ENCODE peak calls at places on chromosomes 3 and 15, in ten cellular contexts. One of them, this sample, is unnamed.

GRCh38 chr3:48395714-48396113 is 23.7 kb downstream of the FBXW12 start:
- DNase-seq in hepatocyte: no peak
- DNase-seq in choroid plexus epithelial cell: no peak
- DNase-seq in fibroblast of the aortic adventitia: no peak
- DNase-seq in endothelial cell: no peak
- DNase-seq in foreskin fibroblast: no peak
- DNase-seq in astrocyte of the spinal cord: no peak
- DNase-seq in neural progenitor cell: no peak
- DNase-seq in tibial artery: no peak
- DNase-seq in AG10803: no peak
- DNase-seq in this sample: no peak

GRCh38 chr15:50128266-50128665 is 9.2 kb upstream of the ATP8B4 start:
- DNase-seq in astrocyte of the spinal cord: no peak
- DNase-seq in AG10803: no peak
- DNase-seq in hepatocyte: peak; percentile 19
- DNase-seq in tibial artery: peak; percentile 88
- DNase-seq in fibroblast of the aortic adventitia: no peak
- DNase-seq in foreskin fibroblast: peak; percentile 15
- DNase-seq in choroid plexus epithelial cell: no peak
- DNase-seq in neural progenitor cell: no peak
- DNase-seq in endothelial cell: no peak
- DNase-seq in this sample: no peak

GRCh38 chr15:67685008-67685599 is 140.2 kb upstream of the SKOR1 start:
- DNase-seq in choroid plexus epithelial cell: peak; percentile 58
- DNase-seq in AG10803: peak; percentile 44
- DNase-seq in hepatocyte: peak; percentile 44
- DNase-seq in fibroblast of the aortic adventitia: peak; percentile 47
- DNase-seq in neural progenitor cell: peak; percentile 75
- DNase-seq in tibial artery: no peak
- DNase-seq in astrocyte of the spinal cord: peak; percentile 28
- DNase-seq in endothelial cell: no peak
- DNase-seq in foreskin fibroblast: peak; percentile 50
- DNase-seq in this sample: no peak

GRCh38 chr3:185317674-185318073 is 45.3 kb upstream of the MAP3K13 start:
- DNase-seq in AG10803: no peak
- DNase-seq in endothelial cell: no peak
- DNase-seq in neural progenitor cell: no peak
- DNase-seq in choroid plexus epithelial cell: peak; percentile 26
- DNase-seq in astrocyte of the spinal cord: peak; percentile 19
- DNase-seq in tibial artery: no peak
- DNase-seq in foreskin fibroblast: no peak
- DNase-seq in fibroblast of the aortic adventitia: peak; percentile 31
- DNase-seq in hepatocyte: no peak
- DNase-seq in this sample: no peak

GRCh38 chr3:137294139-137294538 is 336.4 kb downstream of the IL20RB start:
- DNase-seq in hepatocyte: no peak
- DNase-seq in astrocyte of the spinal cord: no peak
- DNase-seq in endothelial cell: no peak
- DNase-seq in neural progenitor cell: peak; percentile 35
- DNase-seq in AG10803: no peak
- DNase-seq in foreskin fibroblast: no peak
- DNase-seq in choroid plexus epithelial cell: no peak
- DNase-seq in tibial artery: no peak
- DNase-seq in fibroblast of the aortic adventitia: no peak
- DNase-seq in this sample: no peak

GRCh38 chr15:99104788-99105515 is at the start of gene SYNM:
- DNase-seq in foreskin fibroblast: peak; percentile 90
- DNase-seq in tibial artery: peak; percentile 75
- DNase-seq in endothelial cell: peak; percentile 88
- DNase-seq in fibroblast of the aortic adventitia: peak; percentile 56
- DNase-seq in hepatocyte: peak; percentile 93
- DNase-seq in AG10803: peak; percentile 68
- DNase-seq in choroid plexus epithelial cell: peak; percentile 71
- DNase-seq in neural progenitor cell: peak; percentile 94
- DNase-seq in astrocyte of the spinal cord: peak; percentile 69
- DNase-seq in this sample: peak; percentile 92

GRCh38 chr3:160459450-160459970 is 9.9 kb upstream of the TRIM59 start:
- DNase-seq in neural progenitor cell: no peak
- DNase-seq in hepatocyte: no peak
- DNase-seq in astrocyte of the spinal cord: no peak
- DNase-seq in foreskin fibroblast: no peak
- DNase-seq in endothelial cell: no peak
- DNase-seq in choroid plexus epithelial cell: no peak
- DNase-seq in tibial artery: no peak
- DNase-seq in fibroblast of the aortic adventitia: no peak
- DNase-seq in AG10803: no peak
- DNase-seq in this sample: no peak

GRCh38 chr3:3772920-3773319 is 26.3 kb upstream of the LRRN1 start:
- DNase-seq in neural progenitor cell: no peak
- DNase-seq in hepatocyte: no peak
- DNase-seq in foreskin fibroblast: no peak
- DNase-seq in tibial artery: no peak
- DNase-seq in endothelial cell: no peak
- DNase-seq in fibroblast of the aortic adventitia: no peak
- DNase-seq in choroid plexus epithelial cell: no peak
- DNase-seq in AG10803: no peak
- DNase-seq in astrocyte of the spinal cord: no peak
- DNase-seq in this sample: no peak

GRCh38 chr15:81095690-81096365 is 38.2 kb upstream of the CFAP161 start:
- DNase-seq in fibroblast of the aortic adventitia: no peak
- DNase-seq in AG10803: no peak
- DNase-seq in hepatocyte: no peak
- DNase-seq in endothelial cell: no peak
- DNase-seq in neural progenitor cell: no peak
- DNase-seq in choroid plexus epithelial cell: no peak
- DNase-seq in astrocyte of the spinal cord: no peak
- DNase-seq in foreskin fibroblast: no peak
- DNase-seq in tibial artery: no peak
- DNase-seq in this sample: no peak

GRCh38 chr3:60579734-60580133 is 671.5 kb downstream of the FHIT start:
- DNase-seq in AG10803: peak; percentile 85
- DNase-seq in choroid plexus epithelial cell: peak; percentile 72
- DNase-seq in endothelial cell: no peak
- DNase-seq in fibroblast of the aortic adventitia: peak; percentile 70
- DNase-seq in foreskin fibroblast: peak; percentile 28
- DNase-seq in neural progenitor cell: no peak
- DNase-seq in hepatocyte: peak; percentile 36
- DNase-seq in tibial artery: no peak
- DNase-seq in astrocyte of the spinal cord: peak; percentile 86
- DNase-seq in this sample: no peak

GRCh38 chr15:42001236-42001635 is 19.6 kb downstream of the PLA2G4E start:
- DNase-seq in choroid plexus epithelial cell: no peak
- DNase-seq in foreskin fibroblast: no peak
- DNase-seq in hepatocyte: no peak
- DNase-seq in fibroblast of the aortic adventitia: no peak
- DNase-seq in neural progenitor cell: no peak
- DNase-seq in tibial artery: no peak
- DNase-seq in astrocyte of the spinal cord: no peak
- DNase-seq in endothelial cell: no peak
- DNase-seq in AG10803: no peak
- DNase-seq in this sample: no peak

GRCh38 chr3:50155891-50156290 is 767 bp downstream of the SEMA3F start:
- DNase-seq in fibroblast of the aortic adventitia: no peak
- DNase-seq in neural progenitor cell: peak; percentile 72
- DNase-seq in AG10803: no peak
- DNase-seq in foreskin fibroblast: peak; percentile 33
- DNase-seq in tibial artery: no peak
- DNase-seq in hepatocyte: no peak
- DNase-seq in astrocyte of the spinal cord: no peak
- DNase-seq in choroid plexus epithelial cell: no peak
- DNase-seq in endothelial cell: no peak
- DNase-seq in this sample: no peak

GRCh38 chr3:115086379-115086778 is 60.7 kb downstream of the ZBTB20 start:
- DNase-seq in choroid plexus epithelial cell: no peak
- DNase-seq in neural progenitor cell: no peak
- DNase-seq in tibial artery: no peak
- DNase-seq in astrocyte of the spinal cord: no peak
- DNase-seq in hepatocyte: no peak
- DNase-seq in fibroblast of the aortic adventitia: no peak
- DNase-seq in endothelial cell: no peak
- DNase-seq in AG10803: no peak
- DNase-seq in foreskin fibroblast: no peak
- DNase-seq in this sample: no peak

GRCh38 chr3:107525101-107525953 is 2.6 kb downstream of the BBX start:
- DNase-seq in AG10803: peak; percentile 24
- DNase-seq in neural progenitor cell: peak; percentile 49
- DNase-seq in fibroblast of the aortic adventitia: peak; percentile 25
- DNase-seq in foreskin fibroblast: peak; percentile 72
- DNase-seq in endothelial cell: peak; percentile 25
- DNase-seq in astrocyte of the spinal cord: peak; percentile 33
- DNase-seq in choroid plexus epithelial cell: peak; percentile 18
- DNase-seq in tibial artery: peak; percentile 45
- DNase-seq in hepatocyte: peak; percentile 31
- DNase-seq in this sample: peak; percentile 25

GRCh38 chr3:195208631-195209030 is 62.3 kb downstream of the XXYLT1 start:
- DNase-seq in neural progenitor cell: no peak
- DNase-seq in endothelial cell: no peak
- DNase-seq in astrocyte of the spinal cord: no peak
- DNase-seq in tibial artery: no peak
- DNase-seq in choroid plexus epithelial cell: no peak
- DNase-seq in foreskin fibroblast: no peak
- DNase-seq in hepatocyte: no peak
- DNase-seq in AG10803: no peak
- DNase-seq in fibroblast of the aortic adventitia: no peak
- DNase-seq in this sample: no peak

DNA sequence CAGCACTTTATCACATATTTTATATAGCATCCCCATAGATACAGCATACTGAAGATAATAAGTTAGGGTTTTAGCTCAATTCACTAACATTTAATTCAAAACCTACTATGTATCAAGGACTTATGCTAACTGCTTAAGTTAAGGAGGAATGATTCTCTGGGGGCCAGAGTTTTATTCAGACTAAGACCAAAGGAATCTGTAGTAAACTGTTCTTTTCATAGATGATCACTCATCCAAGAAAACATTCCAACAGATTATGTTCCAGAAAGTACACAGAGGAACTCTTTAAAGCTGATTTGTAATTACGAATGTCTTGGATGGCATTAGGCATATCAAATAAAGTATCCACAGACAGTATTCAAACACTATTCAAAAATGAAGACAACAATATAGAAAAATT is 226.4 kb downstream of the SCAPER start:
- DNase-seq in foreskin fibroblast: peak; percentile 47
- DNase-seq in AG10803: peak; percentile 23
- DNase-seq in endothelial cell: no peak
- DNase-seq in fibroblast of the aortic adventitia: peak; percentile 49
- DNase-seq in hepatocyte: no peak
- DNase-seq in neural progenitor cell: peak; percentile 12
- DNase-seq in choroid plexus epithelial cell: peak; percentile 24
- DNase-seq in astrocyte of the spinal cord: peak; percentile 18
- DNase-seq in tibial artery: no peak
- DNase-seq in this sample: no peak
- TF ChIP-seq CTCF in foreskin fibroblast: no peak
- TF ChIP-seq CTCF in AG10803: no peak
- TF ChIP-seq CTCF in endothelial cell: no peak
- TF ChIP-seq CTCF in fibroblast of the aortic adventitia: no peak
- TF ChIP-seq CTCF in hepatocyte: no peak
- TF ChIP-seq CTCF in neural progenitor cell: no peak
- TF ChIP-seq CTCF in choroid plexus epithelial cell: no peak
- TF ChIP-seq CTCF in astrocyte of the spinal cord: no peak
- TF ChIP-seq CTCF in tibial artery: no peak
- TF ChIP-seq CTCF in this sample: no peak

DNA sequence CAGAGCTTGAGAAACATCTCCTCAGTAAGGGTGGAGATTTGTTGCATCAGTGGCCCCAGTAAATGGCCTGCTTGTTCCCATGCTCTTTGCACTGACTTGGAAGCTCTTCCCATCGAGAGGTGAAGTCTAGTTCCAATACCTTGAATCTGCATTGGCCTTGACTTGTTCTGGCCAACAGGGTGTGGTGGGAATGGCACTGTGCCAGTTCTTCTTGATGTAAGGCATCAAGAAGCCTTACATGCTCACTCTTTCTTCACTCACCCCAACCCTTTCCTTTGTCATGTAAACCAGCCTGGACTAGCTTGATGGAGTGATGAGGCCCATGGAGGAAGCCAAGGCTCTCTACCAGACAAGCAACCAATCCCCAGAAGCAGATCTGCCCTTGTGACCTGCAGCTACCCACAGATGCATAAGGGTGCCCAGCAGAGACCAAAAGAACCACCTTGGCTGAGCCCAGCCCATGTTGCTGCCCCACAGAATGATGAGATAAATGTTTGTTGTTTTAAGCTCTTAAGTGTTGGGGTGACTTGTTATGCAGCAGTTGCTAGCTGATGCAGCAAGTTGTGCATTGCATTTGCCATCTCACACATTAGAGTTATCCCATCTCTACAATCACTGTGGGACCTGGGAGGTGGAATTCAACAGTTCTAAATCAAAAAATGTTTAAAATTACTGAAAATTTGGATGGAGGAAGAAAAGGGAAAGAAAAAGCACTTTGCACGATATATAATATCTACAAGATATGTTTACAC is 11.1 kb upstream of the MGLL start:
- DNase-seq in tibial artery: no peak
- DNase-seq in foreskin fibroblast: no peak
- DNase-seq in endothelial cell: no peak
- DNase-seq in choroid plexus epithelial cell: no peak
- DNase-seq in AG10803: no peak
- DNase-seq in neural progenitor cell: no peak
- DNase-seq in astrocyte of the spinal cord: no peak
- DNase-seq in hepatocyte: no peak
- DNase-seq in fibroblast of the aortic adventitia: peak; percentile 20
- DNase-seq in this sample: no peak
- TF ChIP-seq CTCF in tibial artery: no peak
- TF ChIP-seq CTCF in foreskin fibroblast: no peak
- TF ChIP-seq CTCF in endothelial cell: no peak
- TF ChIP-seq CTCF in choroid plexus epithelial cell: no peak
- TF ChIP-seq CTCF in AG10803: no peak
- TF ChIP-seq CTCF in neural progenitor cell: no peak
- TF ChIP-seq CTCF in astrocyte of the spinal cord: no peak
- TF ChIP-seq CTCF in hepatocyte: no peak
- TF ChIP-seq CTCF in fibroblast of the aortic adventitia: no peak
- TF ChIP-seq CTCF in this sample: no peak

DNA sequence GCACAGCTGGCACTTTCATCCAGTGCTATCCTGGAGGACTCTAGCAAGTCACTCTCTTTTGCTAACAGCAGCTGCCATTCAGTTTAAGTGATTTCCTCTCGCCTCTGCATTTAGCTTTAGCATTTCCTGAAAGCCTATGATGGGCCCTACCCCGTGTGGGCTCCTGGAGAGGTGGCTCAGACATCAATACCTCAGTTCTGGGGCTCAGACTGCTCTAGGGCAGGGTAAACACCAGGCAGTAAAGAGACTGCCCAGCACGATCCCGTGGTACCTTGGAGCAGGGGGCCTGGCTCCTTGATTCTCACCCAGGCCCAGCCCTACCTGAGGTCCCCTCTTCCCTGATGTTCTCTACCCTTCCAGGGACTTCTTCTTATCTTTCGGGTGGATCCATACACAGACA is 83.3 kb upstream of the SNRPA1 start:
- DNase-seq in neural progenitor cell: no peak
- DNase-seq in fibroblast of the aortic adventitia: no peak
- DNase-seq in astrocyte of the spinal cord: no peak
- DNase-seq in tibial artery: no peak
- DNase-seq in choroid plexus epithelial cell: no peak
- DNase-seq in hepatocyte: no peak
- DNase-seq in AG10803: no peak
- DNase-seq in foreskin fibroblast: no peak
- DNase-seq in endothelial cell: no peak
- DNase-seq in this sample: no peak
- TF ChIP-seq CTCF in neural progenitor cell: no peak
- TF ChIP-seq CTCF in fibroblast of the aortic adventitia: no peak
- TF ChIP-seq CTCF in astrocyte of the spinal cord: no peak
- TF ChIP-seq CTCF in tibial artery: no peak
- TF ChIP-seq CTCF in choroid plexus epithelial cell: no peak
- TF ChIP-seq CTCF in hepatocyte: no peak
- TF ChIP-seq CTCF in AG10803: no peak
- TF ChIP-seq CTCF in foreskin fibroblast: no peak
- TF ChIP-seq CTCF in endothelial cell: no peak
- TF ChIP-seq CTCF in this sample: no peak

GRCh38 chr3:153165211-153165815 is 3.3 kb downstream of the RAP2B start:
- DNase-seq in AG10803: peak; percentile 26
- DNase-seq in choroid plexus epithelial cell: peak; percentile 64
- DNase-seq in tibial artery: no peak
- DNase-seq in hepatocyte: no peak
- DNase-seq in foreskin fibroblast: peak; percentile 45
- DNase-seq in astrocyte of the spinal cord: peak; percentile 73
- DNase-seq in fibroblast of the aortic adventitia: peak; percentile 70
- DNase-seq in endothelial cell: no peak
- DNase-seq in neural progenitor cell: no peak
- DNase-seq in this sample: no peak
- TF ChIP-seq CTCF in AG10803: peak; percentile 52
- TF ChIP-seq CTCF in choroid plexus epithelial cell: peak; percentile 46
- TF ChIP-seq CTCF in tibial artery: no peak
- TF ChIP-seq CTCF in hepatocyte: peak; percentile 55
- TF ChIP-seq CTCF in foreskin fibroblast: peak; percentile 22
- TF ChIP-seq CTCF in astrocyte of the spinal cord: peak; percentile 30
- TF ChIP-seq CTCF in fibroblast of the aortic adventitia: peak; percentile 44
- TF ChIP-seq CTCF in endothelial cell: peak; percentile 16
- TF ChIP-seq CTCF in neural progenitor cell: peak; percentile 43
- TF ChIP-seq CTCF in this sample: peak; percentile 21